ENCODE peak calls at places on chromosomes 7 and 10, in four cellular contexts. One of them, this sample, is unnamed.

GRCh38 chr7:150740053-150740452 is 2.8 kb downstream of the GIMAP5 start:
- DNase-seq in substantia nigra: no peak
- DNase-seq in HCT116: no peak
- DNase-seq in uterus: no peak
- DNase-seq in this sample: no peak

GRCh38 chr7:76428868-76429805 is 4.4 kb downstream of the ZP3 start:
- DNase-seq in substantia nigra: no peak
- DNase-seq in uterus: no peak
- DNase-seq in HCT116: no peak
- DNase-seq in this sample: no peak

GRCh38 chr10:124217031-124217430 is 123.6 kb upstream of the CHST15 start:
- DNase-seq in HCT116: no peak
- DNase-seq in substantia nigra: no peak
- DNase-seq in uterus: no peak
- DNase-seq in this sample: no peak

GRCh38 chr10:451021-451471 is 238.4 kb downstream of the DIP2C start:
- DNase-seq in HCT116: no peak
- DNase-seq in substantia nigra: no peak
- DNase-seq in uterus: no peak
- DNase-seq in this sample: no peak

GRCh38 chr7:28112883-28113540 is 67.6 kb downstream of the JAZF1 start:
- DNase-seq in HCT116: no peak
- DNase-seq in substantia nigra: no peak
- DNase-seq in uterus: peak
- DNase-seq in this sample: no peak

GRCh38 chr7:30678805-30679204 is 3.5 kb downstream of the CRHR2 start:
- DNase-seq in uterus: no peak
- DNase-seq in HCT116: no peak
- DNase-seq in substantia nigra: no peak
- DNase-seq in this sample: no peak

GRCh38 chr10:15427836-15428414 is 56.8 kb upstream of the FAM171A1 start:
- DNase-seq in HCT116: peak
- DNase-seq in substantia nigra: no peak
- DNase-seq in uterus: no peak
- DNase-seq in this sample: peak

GRCh38 chr7:10802526-10802925 is 171.1 kb upstream of the PHF14 start:
- DNase-seq in uterus: no peak
- DNase-seq in HCT116: no peak
- DNase-seq in substantia nigra: no peak
- DNase-seq in this sample: no peak

GRCh38 chr7:128697301-128697905 is 25.3 kb downstream of the GARIN1A start:
- DNase-seq in substantia nigra: no peak
- DNase-seq in uterus: no peak
- DNase-seq in HCT116: no peak
- DNase-seq in this sample: no peak

GRCh38 chr7:479115-479947 is 40.3 kb downstream of the PDGFA start:
- DNase-seq in uterus: no peak
- DNase-seq in substantia nigra: no peak
- DNase-seq in HCT116: no peak
- DNase-seq in this sample: no peak

GRCh38 chr7:128876127-128876526 is 13.5 kb downstream of the ATP6V1F start:
- DNase-seq in HCT116: no peak
- DNase-seq in substantia nigra: no peak
- DNase-seq in uterus: no peak
- DNase-seq in this sample: no peak

GRCh38 chr7:2779086-2779485 is 65.0 kb downstream of the GNA12 start:
- DNase-seq in uterus: no peak
- DNase-seq in HCT116: no peak
- DNase-seq in substantia nigra: no peak
- DNase-seq in this sample: no peak

GRCh38 chr7:154431045-154431444 is 378.8 kb downstream of the DPP6 start:
- DNase-seq in uterus: no peak
- DNase-seq in substantia nigra: no peak
- DNase-seq in HCT116: no peak
- DNase-seq in this sample: no peak

GRCh38 chr7:143013473-143013872 is 13.5 kb downstream of the OR9A2 start:
- DNase-seq in uterus: no peak
- DNase-seq in substantia nigra: no peak
- DNase-seq in HCT116: no peak
- DNase-seq in this sample: no peak

This sample was measured in LoVo.